ENCODE peak calls at places on chromosomes 5 and 9, in four cellular contexts. V is NB4, A is body of pancreas, S is heart left ventricle. D is an unnamed sample.

GRCh38 chr9:113509463-113509862 is 45.9 kb downstream of the RGS3 start:
- DNase-seq in V (no peak), A (no peak), S (no peak), D (no peak)

GRCh38 chr5:65041296-65042158 is 272.8 kb downstream of the CWC27 start:
- DNase-seq in V (peak; percentile 55), A (no peak), S (no peak), D (no peak)

GRCh38 chr5:38905516-38905915 is 59.7 kb downstream of the OSMR start:
- DNase-seq in V (no peak), A (no peak), S (no peak), D (no peak)

GRCh38 chr5:38714703-38715355 is 131.0 kb upstream of the OSMR start:
- DNase-seq in V (no peak), A (no peak), S (no peak), D (no peak)

GRCh38 chr5:153490124-153491085 is at the start of gene GRIA1:
- DNase-seq in V (no peak), A (no peak), S (no peak), D (no peak)

GRCh38 chr9:137873858-137874363 is 3.7 kb upstream of the CACNA1B start:
- DNase-seq in V (no peak), A (no peak), S (no peak), D (no peak)

GRCh38 chr9:92728831-92729734 is 35.5 kb downstream of the BICD2 start:
- DNase-seq in V (peak; percentile 21), A (no peak), S (peak; percentile 60), D (peak; percentile 44)

GRCh38 chr5:141960018-141960417 is 2.0 kb upstream of the PCDH12 start:
- DNase-seq in V (peak; percentile 48), A (no peak), S (peak; percentile 65), D (no peak)

GRCh38 chr5:62689599-62690368 is 111.2 kb downstream of the LRRC70 start:
- DNase-seq in V (peak; percentile 53), A (no peak), S (no peak), D (no peak)

GRCh38 chr9:15999422-16000339 is 446.8 kb downstream of the CCDC171 start:
- DNase-seq in V (peak; percentile 45), A (peak; percentile 4), S (no peak), D (no peak)

GRCh38 chr9:25427898-25428297 is 250.3 kb downstream of the TUSC1 start:
- DNase-seq in V (no peak), A (no peak), S (no peak), D (no peak)

GRCh38 chr5:42668254-42668653 is 88.4 kb upstream of the CCDC152 start:
- DNase-seq in V (no peak), A (no peak), S (no peak), D (no peak)

GRCh38 chr9:132283863-132284262 is 70.9 kb downstream of the SETX start:
- DNase-seq in V (no peak), A (no peak), S (no peak), D (no peak)

GRCh38 chr5:119412828-119413227 is 39.5 kb upstream of the HSD17B4 start:
- DNase-seq in V (no peak), A (no peak), S (no peak), D (no peak)

GRCh38 chr9:115210699-115211098 is 92.7 kb upstream of the TNC start:
- DNase-seq in V (no peak), A (no peak), S (no peak), D (no peak)

GRCh38 chr9:74645007-74645639 is 148.0 kb downstream of the RORB start:
- DNase-seq in V (peak; percentile 14), A (no peak), S (no peak), D (no peak)

GRCh38 chr5:174589599-174589998 is 134.8 kb upstream of the MSX2 start:
- DNase-seq in V (no peak), A (no peak), S (no peak), D (no peak)

GRCh38 chr5:38193015-38193581 is 65.3 kb upstream of the EGFLAM start:
- DNase-seq in V (peak; percentile 69), A (peak; percentile 83), S (peak; percentile 71), D (peak; percentile 74)

GRCh38 chr5:50727149-50727496 is 60.7 kb downstream of the PARP8 start:
- DNase-seq in V (peak; percentile 72), A (peak; percentile 52), S (no peak), D (no peak)

GRCh38 chr5:31270396-31270795 is 76.9 kb downstream of the CDH6 start:
- DNase-seq in V (peak; percentile 52), A (no peak), S (no peak), D (no peak)

GRCh38 chr9:16532681-16533450 is 337.6 kb downstream of the BNC2 start:
- DNase-seq in V (peak; percentile 36), A (no peak), S (no peak), D (no peak)

GRCh38 chr9:7144265-7145046 is 386.7 kb downstream of the KDM4C start:
- DNase-seq in V (no peak), A (no peak), S (no peak), D (no peak)

GRCh38 chr5:34718516-34718915 is 62.4 kb downstream of the RAI14 start:
- DNase-seq in V (no peak), A (no peak), S (no peak), D (no peak)

GRCh38 chr5:117486879-117487391 is 912.3 kb upstream of the SEMA6A start:
- DNase-seq in V (no peak), A (no peak), S (no peak), D (no peak)

GRCh38 chr5:129135633-129136032 is 41.1 kb downstream of the ISOC1 start:
- DNase-seq in V (peak; percentile 26), A (no peak), S (no peak), D (no peak)

GRCh38 chr5:159410480-159410879 is 80.2 kb upstream of the IL12B start:
- DNase-seq in V (no peak), A (no peak), S (no peak), D (no peak)

GRCh38 chr9:2354856-2355255 is 266.7 kb upstream of the VLDLR start:
- DNase-seq in V (no peak), A (no peak), S (no peak), D (no peak)

GRCh38 chr5:38528162-38528703 is 28.2 kb downstream of the LIFR start:
- DNase-seq in V (peak; percentile 80), A (no peak), S (no peak), D (no peak)

GRCh38 chr5:130992095-130992494 is 173.0 kb downstream of the HINT1 start:
- DNase-seq in V (no peak), A (no peak), S (no peak), D (no peak)

GRCh38 chr5:140266471-140267200 is 36.3 kb downstream of the PFDN1 start:
- DNase-seq in V (no peak), A (no peak), S (no peak), D (no peak)

GRCh38 chr9:120711354-120711753 is 2.9 kb downstream of the MEGF9 start:
- DNase-seq in V (no peak), A (no peak), S (no peak), D (no peak)

GRCh38 chr5:156219483-156219882 is 107.5 kb upstream of the SGCD start:
- DNase-seq in V (no peak), A (no peak), S (no peak), D (no peak)

GRCh38 chr5:176626876-176627236 is 3.5 kb downstream of the SNCB start:
- DNase-seq in V (no peak), A (no peak), S (no peak), D (no peak)

GRCh38 chr9:35789541-35789940 is 1.9 kb upstream of the NPR2 start:
- DNase-seq in V (no peak), A (no peak), S (no peak), D (no peak)

GRCh38 chr5:175246242-175246891 is 197.6 kb downstream of the DRD1 start:
- DNase-seq in V (peak; percentile 11), A (no peak), S (no peak), D (no peak)

GRCh38 chr5:17037751-17038150 is 101.7 kb upstream of the MYO10 start:
- DNase-seq in V (no peak), A (no peak), S (no peak), D (no peak)

GRCh38 chr5:123035320-123035949 is 1.1 kb downstream of the PPIC start:
- DNase-seq in V (no peak), A (peak; percentile 58), S (peak; percentile 71), D (peak; percentile 52)

GRCh38 chr5:7592910-7593309 is 197.0 kb downstream of the ADCY2 start:
- DNase-seq in V (peak; percentile 24), A (peak; percentile 22), S (no peak), D (no peak)

GRCh38 chr9:33750839-33751339 is 44.5 kb upstream of the PRSS3 start:
- DNase-seq in V (no peak), A (no peak), S (no peak), D (no peak)

GRCh38 chr5:14035859-14036440 is 91.5 kb upstream of the DNAH5 start:
- DNase-seq in V (peak; percentile 72), A (peak; percentile 44), S (no peak), D (no peak)

GRCh38 chr9:127224178-127224882 is 40.2 kb upstream of the GARNL3 start:
- DNase-seq in V (peak; percentile 62), A (peak; percentile 94), S (peak; percentile 96), D (peak; percentile 96)
- TF ChIP-seq CTCF in V (no peak), A (no peak), S (no peak), D (no peak)

GRCh38 chr5:150642567-150642927 is 2.1 kb downstream of the SYNPO start:
- DNase-seq in V (no peak), A (peak; percentile 78), S (peak; percentile 83), D (peak; percentile 72)

GRCh38 chr5:150640311-150641005 is at the start of gene SYNPO:
- DNase-seq in V (peak; percentile 83), A (peak; percentile 51), S (peak; percentile 79), D (peak; percentile 80)

GRCh38 chr5:150641826-150642566 is 1.5 kb downstream of the SYNPO start:
- DNase-seq in V (no peak), A (no peak), S (no peak), D (no peak)

GRCh38 chr5:150639751-150640150 is 709 bp upstream of the SYNPO start:
- DNase-seq in V (no peak), A (peak; percentile 43), S (peak; percentile 20), D (no peak)

GRCh38 chr5:150641006-150641570 is 628 bp downstream of the SYNPO start:
- DNase-seq in V (peak; percentile 46), A (no peak), S (peak; percentile 82), D (peak; percentile 56)
- TF ChIP-seq POLR2A in V (no peak), A (no peak), S (no peak), D (no peak)

GRCh38 chr5:172046613-172047012 is 40.2 kb upstream of the FBXW11 start:
- DNase-seq in V (no peak), A (no peak), S (no peak), D (no peak)

GRCh38 chr5:172042183-172042582 is 35.7 kb upstream of the FBXW11 start:
- DNase-seq in V (no peak), A (no peak), S (no peak), D (no peak)

GRCh38 chr5:172045315-172045632 is 38.8 kb upstream of the FBXW11 start:
- DNase-seq in V (no peak), A (no peak), S (no peak), D (no peak)

GRCh38 chr5:172043822-172044221 is 37.4 kb upstream of the FBXW11 start:
- DNase-seq in V (no peak), A (no peak), S (no peak), D (no peak)

GRCh38 chr5:172044631-172045314 is 38.3 kb upstream of the FBXW11 start:
- DNase-seq in V (peak; percentile 38), A (no peak), S (no peak), D (no peak)
- TF ChIP-seq CTCF in V (no peak), A (no peak), S (no peak), D (no peak)

DNA sequence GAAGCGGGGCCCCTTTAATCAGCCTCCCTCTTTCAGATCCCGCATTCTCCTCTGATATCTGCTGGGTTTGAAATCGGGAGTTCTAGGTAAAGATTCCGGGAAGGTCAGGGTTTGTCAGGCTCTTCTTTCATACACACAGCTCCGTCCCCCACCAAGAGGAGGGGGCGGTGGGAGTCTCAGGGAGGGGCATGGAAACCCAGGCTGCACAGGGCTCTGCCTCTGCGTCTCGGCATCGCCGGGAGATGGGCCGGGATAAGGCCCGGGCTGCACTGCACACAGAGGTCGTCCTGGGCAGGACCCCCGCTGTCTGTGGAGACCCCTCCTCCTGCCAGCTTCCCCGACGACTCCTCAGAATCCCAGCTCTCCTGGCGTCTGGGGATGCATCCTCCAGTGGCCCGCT is 75.0 kb downstream of the NEK6 start:
- DNase-seq in V (no peak), A (no peak), S (no peak), D (no peak)
- TF ChIP-seq POLR2A in V (no peak), A (no peak), S (no peak), D (no peak)